ENCODE peak calls at places on chromosomes 3 and 15, in seven cellular contexts. One of them, this sample, is unnamed.

GRCh38 chr15:34374816-34375215 is 7.8 kb upstream of the LPCAT4 start:
- DNase-seq in hippocampal formation: no peak
- DNase-seq in NCI-H2107: no peak
- DNase-seq in BE2C: no peak
- DNase-seq in SJSA1: no peak
- DNase-seq in Calu3: no peak
- DNase-seq in CD8-positive, alpha-beta T cell: no peak
- DNase-seq in this sample: no peak

GRCh38 chr3:72629191-72629611 is 219.0 kb downstream of the SHQ1 start:
- DNase-seq in SJSA1: no peak
- DNase-seq in BE2C: no peak
- DNase-seq in NCI-H2107: no peak
- DNase-seq in Calu3: no peak
- DNase-seq in CD8-positive, alpha-beta T cell: no peak
- DNase-seq in hippocampal formation: no peak
- DNase-seq in this sample: no peak

GRCh38 chr3:152458725-152459515 is 190.2 kb downstream of the MBNL1 start:
- DNase-seq in CD8-positive, alpha-beta T cell: no peak
- DNase-seq in BE2C: no peak
- DNase-seq in hippocampal formation: no peak
- DNase-seq in Calu3: no peak
- DNase-seq in NCI-H2107: no peak
- DNase-seq in SJSA1: no peak
- DNase-seq in this sample: no peak

GRCh38 chr3:190031887-190032752 is 88.6 kb downstream of the P3H2 start:
- DNase-seq in Calu3: no peak
- DNase-seq in CD8-positive, alpha-beta T cell: no peak
- DNase-seq in hippocampal formation: no peak
- DNase-seq in BE2C: no peak
- DNase-seq in NCI-H2107: no peak
- DNase-seq in SJSA1: no peak
- DNase-seq in this sample: no peak

GRCh38 chr15:80512729-80513670 is 108.8 kb downstream of the ARNT2 start:
- DNase-seq in BE2C: no peak
- DNase-seq in CD8-positive, alpha-beta T cell: no peak
- DNase-seq in NCI-H2107: no peak
- DNase-seq in SJSA1: no peak
- DNase-seq in Calu3: peak; percentile 41
- DNase-seq in hippocampal formation: peak; percentile 33
- DNase-seq in this sample: no peak

GRCh38 chr15:78301813-78302212 is 2.4 kb upstream of the SKIC8 start:
- DNase-seq in SJSA1: no peak
- DNase-seq in hippocampal formation: no peak
- DNase-seq in NCI-H2107: no peak
- DNase-seq in Calu3: peak; percentile 30
- DNase-seq in BE2C: no peak
- DNase-seq in CD8-positive, alpha-beta T cell: no peak
- DNase-seq in this sample: no peak

GRCh38 chr3:192082733-192083660 is 622.0 kb downstream of the PYDC2 start:
- DNase-seq in SJSA1: no peak
- DNase-seq in Calu3: peak; percentile 21
- DNase-seq in CD8-positive, alpha-beta T cell: no peak
- DNase-seq in hippocampal formation: no peak
- DNase-seq in NCI-H2107: no peak
- DNase-seq in BE2C: no peak
- DNase-seq in this sample: peak; percentile 23

GRCh38 chr3:73623996-73624362 is 762 bp downstream of the PDZRN3 start:
- DNase-seq in Calu3: no peak
- DNase-seq in CD8-positive, alpha-beta T cell: no peak
- DNase-seq in SJSA1: no peak
- DNase-seq in hippocampal formation: no peak
- DNase-seq in NCI-H2107: no peak
- DNase-seq in BE2C: peak; percentile 79
- DNase-seq in this sample: no peak

GRCh38 chr15:69815793-69816192 is 281.9 kb downstream of the TLE3 start:
- DNase-seq in BE2C: no peak
- DNase-seq in NCI-H2107: no peak
- DNase-seq in Calu3: no peak
- DNase-seq in SJSA1: no peak
- DNase-seq in hippocampal formation: no peak
- DNase-seq in CD8-positive, alpha-beta T cell: no peak
- DNase-seq in this sample: no peak

GRCh38 chr3:172195393-172195754 is 156.0 kb downstream of the FNDC3B start:
- DNase-seq in Calu3: no peak
- DNase-seq in SJSA1: no peak
- DNase-seq in BE2C: no peak
- DNase-seq in CD8-positive, alpha-beta T cell: no peak
- DNase-seq in NCI-H2107: no peak
- DNase-seq in hippocampal formation: no peak
- DNase-seq in this sample: no peak

GRCh38 chr3:52153389-52154096 is 680 bp downstream of the POC1A start:
- DNase-seq in BE2C: no peak
- DNase-seq in CD8-positive, alpha-beta T cell: no peak
- DNase-seq in NCI-H2107: no peak
- DNase-seq in SJSA1: peak; percentile 67
- DNase-seq in Calu3: peak; percentile 53
- DNase-seq in hippocampal formation: no peak
- DNase-seq in this sample: no peak

GRCh38 chr3:184737063-184737462 is 25.2 kb upstream of the MAGEF1 start:
- DNase-seq in CD8-positive, alpha-beta T cell: no peak
- DNase-seq in SJSA1: no peak
- DNase-seq in BE2C: no peak
- DNase-seq in hippocampal formation: no peak
- DNase-seq in NCI-H2107: no peak
- DNase-seq in Calu3: no peak
- DNase-seq in this sample: no peak

GRCh38 chr15:67981118-67981685 is 72.9 kb upstream of the PIAS1 start:
- DNase-seq in CD8-positive, alpha-beta T cell: no peak
- DNase-seq in SJSA1: no peak
- DNase-seq in Calu3: no peak
- DNase-seq in NCI-H2107: no peak
- DNase-seq in BE2C: no peak
- DNase-seq in hippocampal formation: no peak
- DNase-seq in this sample: no peak